ENCODE peak calls at places on chromosomes 1 and 21, in four cellular contexts. G, I, D and B are unnamed samples.

GRCh38 chr1:1678581-1679380 is 13.8 kb downstream of the SLC35E2B start:
- DNase-seq in G (no peak), I (no peak), D (no peak), B (no peak)

GRCh38 chr1:212525479-212526110 is 83.0 kb upstream of the ATF3 start:
- DNase-seq in G (peak), D (no peak), I (no peak), B (no peak)

GRCh38 chr1:9675393-9675792 is 23.9 kb downstream of the PIK3CD start:
- DNase-seq in D (no peak), I (no peak), G (no peak), B (no peak)

GRCh38 chr1:30715216-30715615 is 8.2 kb downstream of the MATN1 start:
- DNase-seq in I (no peak), G (no peak), D (no peak), B (no peak)

GRCh38 chr1:217911908-217912307 is 280.8 kb downstream of the SPATA17 start:
- DNase-seq in G (peak), D (no peak), I (no peak), B (no peak)

GRCh38 chr1:228313536-228314277 is 92.9 kb downstream of the TRIM11 start:
- DNase-seq in G (no peak), D (no peak), I (no peak), B (no peak)

GRCh38 chr21:45551316-45551715 is 9.1 kb upstream of the SLC19A1 start:
- DNase-seq in D (no peak), G (peak), I (no peak), B (peak)

GRCh38 chr1:218330043-218330623 is 15.0 kb upstream of the TGFB2 start:
- DNase-seq in G (peak), D (no peak), I (no peak), B (no peak)

GRCh38 chr1:161531986-161532875 is 7.9 kb downstream of the HSPA6 start:
- DNase-seq in G (no peak), I (no peak), D (no peak), B (no peak)

GRCh38 chr1:149962039-149962647 is 25.5 kb upstream of the MTMR11 start:
- DNase-seq in D (peak), G (peak), I (peak), B (peak)

GRCh38 chr1:242847390-242847993 is 323.0 kb upstream of the PLD5 start:
- DNase-seq in G (peak), I (no peak), D (no peak), B (no peak)

GRCh38 chr1:109632671-109633346 is 13.2 kb downstream of the AMPD2 start:
- DNase-seq in G (no peak), I (peak), D (no peak), B (no peak)

GRCh38 chr1:101438359-101438758 is 201.5 kb downstream of the S1PR1 start:
- DNase-seq in G (peak), D (no peak), I (no peak), B (no peak)

GRCh38 chr1:228920791-228921190 is 185.5 kb downstream of the RHOU start:
- DNase-seq in D (no peak), G (peak), I (no peak), B (no peak)

GRCh38 chr1:65339866-65340483 is 30.6 kb downstream of the DNAJC6 start:
- DNase-seq in G (peak), I (no peak), D (no peak), B (no peak)

GRCh38 chr1:238606896-238607295 is 716.2 kb upstream of the ZP4 start:
- DNase-seq in D (no peak), G (peak), I (no peak), B (no peak)

GRCh38 chr1:93255222-93256079 is 74.9 kb downstream of the CCDC18 start:
- DNase-seq in I (no peak), G (peak), D (no peak), B (peak)

DNA sequence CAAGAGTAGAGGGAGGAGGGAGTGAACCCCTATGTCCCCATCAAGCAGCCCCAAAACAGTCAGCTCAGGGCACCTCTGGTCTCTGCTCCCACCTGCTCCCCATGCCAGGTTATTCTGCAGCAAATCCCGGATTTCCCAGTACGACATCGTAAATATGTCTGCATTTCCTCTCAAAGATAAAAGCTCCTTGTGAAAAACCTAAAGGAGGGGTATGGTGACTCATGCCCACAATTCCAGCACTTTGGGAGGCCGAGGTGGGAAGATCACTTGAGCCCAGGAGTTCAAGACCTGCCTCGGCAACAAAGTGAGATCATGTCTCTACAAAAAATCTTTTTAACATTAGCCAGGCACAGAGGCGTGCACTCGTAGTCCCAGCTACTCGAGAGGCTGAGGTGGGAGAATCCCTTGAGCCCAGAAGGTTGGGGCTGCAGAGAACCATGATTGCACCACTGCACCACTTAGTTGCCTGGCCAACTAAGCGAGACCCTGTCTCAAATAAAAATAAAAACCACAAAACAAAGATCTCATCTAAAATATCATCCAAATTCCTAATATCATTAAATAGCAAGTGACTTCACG is 7.1 kb downstream of the ACOT7 start:
- DNase-seq in D (no peak), G (no peak), I (no peak), B (no peak)
- H3K27ac ChIP-seq in D (no peak), G (no peak), I (no peak), B (peak)

GRCh38 chr1:154575951-154576566 is 8.5 kb downstream of the CHRNB2 start:
- DNase-seq in G (no peak), I (no peak), D (no peak), B (no peak)

GRCh38 chr1:154572433-154573167 is 5.0 kb downstream of the CHRNB2 start:
- DNase-seq in D (no peak), I (no peak), G (no peak), B (no peak)

GRCh38 chr1:154575147-154575927 is 7.8 kb downstream of the CHRNB2 start:
- DNase-seq in D (no peak), I (no peak), G (no peak), B (no peak)

GRCh38 chr1:154573168-154573510 is 5.6 kb downstream of the CHRNB2 start:
- DNase-seq in I (no peak), G (no peak), D (no peak), B (no peak)

DNA sequence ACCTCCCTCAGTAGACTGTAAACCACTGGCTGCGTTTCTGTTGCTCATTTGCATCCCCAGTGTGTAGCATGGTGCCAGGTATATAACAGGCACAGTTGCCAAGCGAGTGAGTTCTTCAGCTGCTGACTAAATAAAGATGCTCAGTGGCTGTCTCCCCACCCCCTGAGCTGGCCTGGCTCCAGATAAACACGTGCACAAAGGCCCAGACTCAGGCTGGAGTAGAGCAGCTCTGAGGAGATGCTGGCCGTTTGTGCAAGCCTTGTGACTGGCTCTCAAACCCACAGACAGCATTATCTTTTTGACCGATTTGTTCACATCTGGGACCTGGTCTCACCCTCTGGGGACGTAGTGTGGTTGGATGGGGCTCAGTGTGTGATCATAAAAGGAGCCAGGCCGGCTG is 7.1 kb downstream of the CHRNB2 start:
- DNase-seq in G (peak), D (no peak), I (no peak), B (no peak)
- H3K27ac ChIP-seq in G (no peak), D (no peak), I (no peak), B (no peak)

GRCh38 chr1:220827445-220828210 is 40.9 kb downstream of the MTARC1 start:
- DNase-seq in I (no peak), D (no peak), G (no peak), B (no peak)
- H3K27ac ChIP-seq in I (no peak), D (peak), G (no peak), B (no peak)

GRCh38 chr1:184153731-184154130 is 102.2 kb downstream of the TSEN15 start:
- DNase-seq in G (no peak), D (no peak), I (no peak), B (no peak)
- H3K27ac ChIP-seq in G (no peak), D (no peak), I (peak), B (no peak)

GRCh38 chr1:58888776-58889341 is 105.0 kb upstream of the JUN start:
- DNase-seq in D (no peak), I (no peak), G (peak), B (no peak)
- H3K27ac ChIP-seq in D (no peak), I (no peak), G (no peak), B (no peak)

GRCh38 chr1:8065369-8065768 is 39.3 kb upstream of the ERRFI1 start:
- DNase-seq in D (no peak), G (no peak), I (no peak), B (no peak)
- H3K27ac ChIP-seq in D (no peak), G (no peak), I (no peak), B (no peak)